ENCODE peak calls at places on chromosomes 12 and 14, in nine cellular contexts. M is tibial nerve, F is upper lobe of right lung, T is BE2C, C is lower lobe of right lung, I is pancreas, H is brain microvascular endothelial cell, O is DND-41, G is bronchial epithelial cell. B is an unnamed sample.

GRCh38 chr12:32515137-32515860 is 115.9 kb downstream of the FGD4 start:
- DNase-seq in T (no peak), F (no peak), G (no peak), H (no peak), C (no peak), M (no peak), O (no peak), I (no peak), B (peak)

GRCh38 chr12:124573839-124574786 is 6.7 kb upstream of the NCOR2 start:
- DNase-seq in G (no peak), T (no peak), M (no peak), I (no peak), H (no peak), O (peak), C (no peak), F (no peak), B (no peak)

GRCh38 chr12:130706311-130706710 is 9.8 kb downstream of the RIMBP2 start:
- DNase-seq in H (no peak), T (no peak), G (no peak), I (peak), M (no peak), C (no peak), O (no peak), F (no peak), B (no peak)

GRCh38 chr12:131033486-131033885 is 79.8 kb downstream of the ADGRD1 start:
- DNase-seq in H (no peak), I (no peak), M (no peak), O (no peak), F (no peak), C (no peak), T (no peak), G (no peak), B (no peak)

GRCh38 chr12:114958538-114958937 is 274.6 kb upstream of the TBX3 start:
- DNase-seq in F (no peak), H (no peak), I (no peak), M (no peak), G (no peak), O (no peak), T (no peak), C (no peak), B (no peak)

GRCh38 chr12:28640519-28640918 is 450.3 kb downstream of the CCDC91 start:
- DNase-seq in H (no peak), T (no peak), I (no peak), O (no peak), F (no peak), M (no peak), C (no peak), G (peak), B (no peak)

GRCh38 chr12:74441872-74442271 is 95.8 kb upstream of the ATXN7L3B start:
- DNase-seq in I (no peak), T (no peak), C (no peak), H (no peak), O (no peak), G (no peak), F (no peak), M (no peak), B (no peak)

GRCh38 chr12:102169922-102170698 is 27.5 kb downstream of the PMCH start:
- DNase-seq in G (peak), M (no peak), O (no peak), H (peak), I (no peak), T (peak), C (no peak), F (no peak), B (peak)

GRCh38 chr12:111056618-111057521 is 136.5 kb upstream of the MYL2 start:
- DNase-seq in G (peak), I (no peak), M (no peak), C (no peak), F (no peak), T (no peak), H (no peak), O (peak), B (peak)

GRCh38 chr12:77153706-77154105 is 88.3 kb upstream of the E2F7 start:
- DNase-seq in C (no peak), F (no peak), I (no peak), T (no peak), O (no peak), M (no peak), G (no peak), H (no peak), B (no peak)

GRCh38 chr14:24952851-24953666 is 96.9 kb downstream of the STXBP6 start:
- DNase-seq in H (no peak), O (no peak), F (no peak), M (no peak), T (no peak), I (no peak), G (no peak), C (no peak), B (no peak)

GRCh38 chr12:1920436-1920835 is 2.0 kb upstream of the CACNA2D4 start:
- DNase-seq in C (peak), F (no peak), G (no peak), O (no peak), M (no peak), H (no peak), T (no peak), I (no peak), B (no peak)

GRCh38 chr14:47149326-47149725 is 497.7 kb upstream of the RPL10L start:
- DNase-seq in I (no peak), M (no peak), C (no peak), O (no peak), H (peak), G (peak), F (no peak), T (no peak), B (no peak)

GRCh38 chr12:79378496-79378895 is 312.3 kb downstream of the PAWR start:
- DNase-seq in G (no peak), O (no peak), I (no peak), T (no peak), F (no peak), C (no peak), M (no peak), H (no peak), B (no peak)

GRCh38 chr12:50055831-50056628 is 1.4 kb upstream of the ASIC1 start:
- DNase-seq in G (peak), H (no peak), T (peak), M (no peak), I (no peak), O (peak), F (no peak), C (peak), B (no peak)

GRCh38 chr12:92503029-92503931 is 199.5 kb upstream of the PLEKHG7 start:
- DNase-seq in M (no peak), F (no peak), H (no peak), G (no peak), O (no peak), I (no peak), C (no peak), T (no peak), B (no peak)

GRCh38 chr14:52240623-52241022 is 26.9 kb upstream of the PTGDR start:
- DNase-seq in F (no peak), H (no peak), G (no peak), M (no peak), O (no peak), I (no peak), T (no peak), C (no peak), B (no peak)

GRCh38 chr14:101441710-101442109 is 119.6 kb upstream of the DIO3 start:
- DNase-seq in H (no peak), F (no peak), I (peak), G (no peak), T (no peak), C (no peak), O (no peak), M (no peak), B (no peak)

GRCh38 chr12:59044791-59045190 is 124.5 kb upstream of the LRIG3 start:
- DNase-seq in C (no peak), O (no peak), M (no peak), I (no peak), H (no peak), T (no peak), F (no peak), G (no peak), B (no peak)

GRCh38 chr14:21852061-21852664 is 178.5 kb upstream of the OR4E1 start:
- DNase-seq in H (peak), G (peak), I (peak), M (peak), T (peak), F (no peak), C (no peak), O (peak), B (peak)

DNA sequence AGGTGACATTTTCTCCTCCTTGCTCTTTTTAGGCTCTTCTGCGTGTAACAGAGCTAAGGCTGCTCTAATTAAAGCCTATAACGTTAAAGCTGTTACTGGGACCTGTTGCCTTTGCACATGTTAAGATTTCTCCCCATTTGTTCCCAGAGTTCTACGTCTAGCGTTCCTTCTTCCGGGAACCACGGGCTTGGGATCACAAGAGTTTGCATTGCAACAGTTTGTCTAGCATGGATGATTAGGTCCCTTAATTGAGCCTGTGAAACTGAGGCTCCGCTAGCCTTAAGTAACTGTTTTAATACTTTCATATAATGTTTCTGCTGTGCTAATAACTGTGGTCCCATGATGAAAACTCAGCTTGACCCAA is 16.7 kb upstream of the LYZ start:
- DNase-seq in M (no peak), F (no peak), T (no peak), O (no peak), I (no peak), G (no peak), C (no peak), H (no peak), B (no peak)
- H3K4me3 ChIP-seq in M (peak), F (peak), T (peak), O (peak), I (peak), G (peak), C (peak), H (peak), B (peak)

GRCh38 chr14:93788557-93789365 is 476 bp upstream of the PRIMA1 start:
- DNase-seq in T (peak), M (no peak), I (peak), O (no peak), H (no peak), G (no peak), F (no peak), C (no peak), B (no peak)

GRCh38 chr14:93787465-93788306 is 599 bp downstream of the PRIMA1 start:
- DNase-seq in F (no peak), I (no peak), T (no peak), H (no peak), O (no peak), G (no peak), M (no peak), C (no peak), B (no peak)

GRCh38 chr14:93789366-93790130 is 1.3 kb upstream of the PRIMA1 start:
- DNase-seq in C (no peak), T (no peak), G (no peak), I (no peak), M (no peak), O (no peak), H (no peak), F (no peak), B (no peak)

GRCh38 chr14:93790966-93791365 is 2.7 kb upstream of the PRIMA1 start:
- DNase-seq in T (no peak), F (no peak), I (no peak), O (no peak), G (no peak), M (no peak), H (no peak), C (no peak), B (no peak)

DNA sequence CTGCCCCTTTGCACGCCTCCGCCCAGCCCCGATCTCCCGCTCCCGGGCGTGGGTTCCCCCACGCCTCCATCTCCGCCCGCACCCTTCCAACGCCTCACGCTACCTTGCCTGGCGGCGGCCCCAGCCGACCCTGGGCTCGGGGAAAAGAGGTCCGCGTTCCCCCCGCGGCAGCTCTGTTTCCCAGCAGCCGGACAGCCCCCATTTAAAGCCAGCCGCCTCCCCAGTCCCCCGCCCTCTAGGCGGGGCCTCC is at the start of gene PRIMA1:
- DNase-seq in O (no peak), T (no peak), F (no peak), G (no peak), I (peak), C (no peak), M (no peak), H (no peak), B (no peak)
- H3K4me3 ChIP-seq in O (no peak), T (peak), F (peak), G (peak), I (peak), C (peak), M (peak), H (no peak), B (no peak)

GRCh38 chr14:68816943-68817430 is 24.1 kb upstream of the ZFP36L1 start:
- DNase-seq in C (no peak), T (no peak), M (no peak), G (no peak), H (no peak), F (no peak), I (no peak), O (no peak), B (no peak)
- H3K4me3 ChIP-seq in C (peak), T (no peak), M (no peak), G (no peak), H (no peak), F (peak), I (no peak), O (no peak), B (peak)

DNA sequence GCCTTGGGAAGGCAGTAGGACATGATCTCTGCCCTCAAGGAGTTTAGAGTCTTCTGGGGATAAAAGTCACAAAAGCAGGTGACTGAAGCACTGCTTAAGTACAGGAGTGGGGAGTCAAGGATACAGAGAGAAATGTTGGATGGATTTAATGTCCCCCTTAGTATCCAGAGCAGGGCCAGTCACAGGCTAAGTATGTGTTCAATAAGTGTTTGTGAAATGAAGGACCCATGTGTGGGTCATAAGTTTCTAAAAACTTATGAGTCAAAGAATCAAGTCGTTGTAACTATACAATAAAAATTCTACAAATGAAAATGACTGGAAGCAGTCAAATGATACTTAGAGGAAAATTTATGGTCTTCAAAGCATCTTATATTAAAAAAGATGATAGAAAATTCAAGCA is 25.1 kb downstream of the KRT80 start:
- DNase-seq in F (no peak), I (no peak), H (no peak), G (no peak), C (no peak), T (no peak), O (no peak), M (no peak), B (no peak)
- H3K4me3 ChIP-seq in F (no peak), I (no peak), H (no peak), G (no peak), C (no peak), T (no peak), O (no peak), M (no peak), B (no peak)

GRCh38 chr12:21775130-21775920 is 819 bp upstream of the KCNJ8 start:
- DNase-seq in O (no peak), I (no peak), C (no peak), G (no peak), T (no peak), F (no peak), M (no peak), H (no peak), B (no peak)
- H3K4me3 ChIP-seq in O (no peak), I (peak), C (peak), G (no peak), T (peak), F (peak), M (peak), H (peak), B (no peak)

GRCh38 chr12:54495327-54495726 is 2.2 kb upstream of the NCKAP1L start:
- DNase-seq in M (no peak), O (no peak), T (no peak), C (no peak), I (no peak), F (no peak), G (no peak), H (no peak), B (no peak)

GRCh38 chr12:54502485-54502884 is 4.9 kb downstream of the NCKAP1L start:
- DNase-seq in O (no peak), M (no peak), H (no peak), C (no peak), G (peak), T (no peak), F (no peak), I (no peak), B (no peak)

DNA sequence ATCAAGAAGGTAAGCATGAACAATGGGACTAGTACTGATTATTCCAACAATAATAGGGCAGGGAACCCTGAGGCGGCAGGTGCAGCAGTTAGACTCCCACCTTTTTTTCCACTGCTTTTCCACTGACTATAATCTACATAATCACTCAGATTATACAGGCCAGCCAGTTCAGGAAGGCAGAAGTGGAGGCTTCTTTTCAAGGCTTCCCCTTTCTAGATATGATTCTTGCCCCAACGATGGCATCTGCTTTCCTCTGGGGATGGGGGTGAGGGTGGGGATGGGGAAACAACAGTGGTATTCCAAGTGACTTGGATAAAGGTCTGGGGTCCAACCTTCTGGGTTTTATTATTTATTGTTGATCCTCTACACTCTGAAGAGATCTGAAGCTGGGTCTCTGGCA is 331 bp downstream of the NCKAP1L start:
- DNase-seq in H (no peak), G (no peak), F (no peak), M (no peak), O (no peak), C (no peak), I (no peak), T (no peak), B (no peak)
- H3K4me3 ChIP-seq in H (no peak), G (no peak), F (peak), M (peak), O (peak), C (peak), I (no peak), T (no peak), B (peak)